ENCODE peak calls at places on chromosome X, in five cellular contexts. Y is H1, B is mesenchymal stem cell, Z is neuronal stem cell, K is trophoblast cell. L is an unnamed sample.

GRCh38 chrX:125713633-125714032 is 394.0 kb downstream of the TEX13C start:
- DNase-seq in Z (no peak), B (no peak), K (no peak), Y (no peak), L (no peak)

GRCh38 chrX:21747523-21747922 is 10.4 kb downstream of the SMPX start:
- DNase-seq in Z (no peak), B (no peak), K (no peak), Y (no peak), L (no peak)

GRCh38 chrX:82196866-82197265 is 995.0 kb downstream of the SH3BGRL start:
- DNase-seq in K (peak; percentile 59), Y (no peak), B (no peak), Z (no peak), L (no peak)

GRCh38 chrX:21638311-21638710 is 19.8 kb downstream of the KLHL34 start:
- DNase-seq in B (peak; percentile 1), K (peak; percentile 25), Y (no peak), Z (no peak), L (no peak)

GRCh38 chrX:118207831-118208453 is 91.3 kb upstream of the KLHL13 start:
- DNase-seq in B (no peak), Z (no peak), K (no peak), Y (no peak), L (no peak)

GRCh38 chrX:63922221-63922620 is 137.2 kb upstream of the ARHGEF9 start:
- DNase-seq in B (no peak), Y (no peak), Z (no peak), K (peak; percentile 60), L (no peak)

GRCh38 chrX:83469551-83469950 is 38.5 kb upstream of the POU3F4 start:
- DNase-seq in K (peak; percentile 50), B (no peak), Y (no peak), Z (no peak), L (peak; percentile 38)

GRCh38 chrX:48966796-48967579 is 4.7 kb downstream of the KCND1 start:
- DNase-seq in Z (no peak), B (peak; percentile 33), K (no peak), Y (no peak), L (no peak)

GRCh38 chrX:51894697-51895336 is 1.4 kb downstream of the MAGED1 start:
- DNase-seq in Z (no peak), B (peak; percentile 27), Y (no peak), K (no peak), L (no peak)

GRCh38 chrX:107547621-107548020 is 80.7 kb upstream of the PRPS1 start:
- DNase-seq in Z (no peak), B (no peak), K (no peak), Y (no peak), L (no peak)

GRCh38 chrX:149151805-149152757 is 353.0 kb downstream of the IDS start:
- DNase-seq in Y (no peak), K (peak; percentile 42), B (peak; percentile 71), Z (no peak), L (no peak)

GRCh38 chrX:65971151-65971550 is 68.7 kb downstream of the VSIG4 start:
- DNase-seq in Y (no peak), K (no peak), Z (no peak), B (no peak), L (peak; percentile 31)

GRCh38 chrX:47644557-47645091 is 5.7 kb downstream of the ELK1 start:
- DNase-seq in K (peak; percentile 21), B (peak; percentile 64), Y (no peak), Z (no peak), L (peak; percentile 54)

GRCh38 chrX:47143894-47144625 is 442 bp downstream of the NDUFB11 start:
- DNase-seq in Z (no peak), Y (no peak), K (no peak), B (peak; percentile 61), L (no peak)

GRCh38 chrX:21150208-21150607 is 224.0 kb upstream of the CNKSR2 start:
- DNase-seq in B (no peak), Y (no peak), K (no peak), Z (no peak), L (no peak)

GRCh38 chrX:106615041-106615440 is 3.3 kb downstream of the RADX start:
- DNase-seq in Z (no peak), K (no peak), Y (no peak), B (peak; percentile 4), L (no peak)

GRCh38 chrX:155334486-155335316 is at the start of gene CLIC2:
- DNase-seq in B (peak; percentile 67), Y (no peak), K (peak; percentile 14), Z (no peak), L (no peak)

GRCh38 chrX:154800508-154801207 is 4.6 kb downstream of the MPP1 start:
- DNase-seq in Y (no peak), K (no peak), B (no peak), Z (no peak), L (no peak)

GRCh38 chrX:25389276-25389675 is 373.5 kb upstream of the ARX start:
- DNase-seq in Z (no peak), K (no peak), Y (no peak), B (no peak), L (no peak)

GRCh38 chrX:12210196-12210815 is 72.0 kb downstream of the FRMPD4 start:
- DNase-seq in Y (no peak), Z (no peak), B (peak; percentile 32), K (no peak), L (no peak)

GRCh38 chrX:96682516-96682915 is 2.1 kb upstream of the DIAPH2 start:
- DNase-seq in B (no peak), K (no peak), Y (no peak), Z (no peak), L (no peak)

GRCh38 chrX:153445856-153446635 is at the start of gene TREX2:
- DNase-seq in B (no peak), Z (no peak), K (peak; percentile 16), Y (no peak), L (no peak)

GRCh38 chrX:2469196-2469685 is 31.5 kb downstream of the DHRSX start:
- DNase-seq in Y (no peak), Z (no peak), B (no peak), K (no peak), L (no peak)

GRCh38 chrX:2471641-2472040 is 29.1 kb downstream of the DHRSX start:
- DNase-seq in B (no peak), Y (no peak), Z (no peak), K (no peak), L (no peak)

GRCh38 chrX:2464677-2465166 is 36.1 kb downstream of the DHRSX start:
- DNase-seq in Z (no peak), Y (no peak), K (peak; percentile 36), B (no peak), L (peak; percentile 54)

GRCh38 chrX:2466876-2467656 is 33.7 kb downstream of the DHRSX start:
- DNase-seq in Z (no peak), B (no peak), Y (no peak), K (no peak), L (no peak)

GRCh38 chrX:2468406-2469195 is 32.2 kb downstream of the DHRSX start:
- DNase-seq in B (no peak), Z (no peak), K (no peak), Y (no peak), L (no peak)
- H3K79me1 ChIP-seq in B (peaks cover 30% of the 10 kb centered on the region), Z (peaks cover 9% of the 10 kb centered on the region), K (no peaks in the 10 kb centered on the region), Y (peaks cover 14% of the 10 kb centered on the region), L (peaks cover 10% of the 10 kb centered on the region)

GRCh38 chrX:134020910-134021309 is 35.5 kb upstream of the GPC3 start:
- DNase-seq in Y (no peak), K (peak; percentile 46), B (no peak), Z (no peak), L (no peak)
- H2BK12ac ChIP-seq in Y (no peak overlapping the region), K (no peak overlapping the region), B (no peak overlapping the region), Z (no peak overlapping the region), L (no peak overlapping the region)

GRCh38 chrX:17706676-17707075 is 30.6 kb upstream of the SCML1 start:
- DNase-seq in Z (no peak), Y (no peak), K (peak; percentile 78), B (peak; percentile 72), L (no peak)
- H3K79me1 ChIP-seq in Z (no peaks in the 10 kb centered on the region), Y (no peaks in the 10 kb centered on the region), K (no peaks in the 10 kb centered on the region), B (peaks cover 5% of the 10 kb centered on the region), L (no peaks in the 10 kb centered on the region)

GRCh38 chrX:103864886-103865534 is 33.0 kb upstream of the RAB9B start:
- DNase-seq in K (no peak), Y (no peak), B (peak; percentile 74), Z (no peak), L (no peak)
- H2BK12ac ChIP-seq in K (no peak overlapping the region), Y (no peak overlapping the region), B (no peak overlapping the region), Z (no peak overlapping the region), L (no peak overlapping the region)

DNA sequence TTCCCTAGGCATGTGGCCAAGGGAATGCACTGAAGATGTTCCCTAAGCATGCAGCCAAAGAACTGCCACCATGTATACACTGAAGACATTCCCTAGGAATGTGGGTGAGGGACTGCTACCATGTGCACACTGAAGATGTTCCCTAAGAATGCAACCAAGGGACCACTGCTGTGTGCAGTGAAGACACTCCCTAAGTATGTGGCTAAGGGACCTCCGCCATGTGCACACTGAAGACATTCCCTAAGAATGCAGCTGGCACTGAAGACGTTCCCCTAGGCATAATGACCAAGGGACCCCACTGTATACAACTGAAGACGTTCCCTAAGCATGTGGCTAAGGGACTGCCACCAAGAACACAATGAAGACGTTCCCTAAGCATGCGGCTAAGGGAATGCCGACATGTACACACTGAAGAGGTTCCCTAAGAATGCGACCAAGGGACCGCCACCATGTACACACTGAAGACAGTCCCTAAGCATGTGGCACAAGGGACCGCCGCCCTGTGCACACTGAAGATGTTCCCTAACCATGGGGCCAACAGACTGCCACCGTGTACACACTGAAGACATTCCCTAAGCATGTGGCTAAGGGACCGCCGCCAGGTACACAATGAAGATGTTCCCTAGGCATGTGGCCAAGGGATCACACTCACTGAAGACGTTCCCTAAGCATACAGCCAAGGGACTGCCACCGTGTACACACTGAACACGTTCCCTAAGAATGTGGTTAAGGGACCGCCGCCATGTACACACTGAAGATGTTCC is 25.6 kb downstream of the DHRSX start:
- DNase-seq in Y (no peak), K (no peak), B (no peak), Z (no peak), L (no peak)
- H3K79me1 ChIP-seq in Y (peaks cover 30% of the 10 kb centered on the region), K (no peaks in the 10 kb centered on the region), B (peaks cover 42% of the 10 kb centered on the region), Z (peaks cover 27% of the 10 kb centered on the region), L (peaks cover 3% of the 10 kb centered on the region)

DNA sequence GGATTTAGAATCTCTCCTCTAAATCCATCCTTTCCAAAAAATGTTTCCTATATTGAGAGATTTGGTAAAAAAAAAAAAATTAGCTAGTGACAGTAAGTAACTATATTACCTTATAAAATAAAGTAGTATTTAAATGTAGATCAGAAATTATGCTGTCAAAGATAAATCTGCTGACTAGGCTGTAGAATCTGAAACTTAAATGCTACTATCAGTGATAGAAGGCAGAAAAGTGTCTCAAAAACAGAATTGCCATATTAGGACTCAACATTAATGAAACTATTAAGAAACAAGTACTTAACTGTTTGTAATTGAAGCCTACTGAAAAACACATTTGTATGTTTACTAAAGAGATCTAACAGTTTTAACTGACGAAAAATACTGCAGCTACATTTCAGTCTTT is 8.3 kb downstream of the TAF9B start:
- DNase-seq in B (no peak), K (no peak), Z (no peak), Y (no peak), L (no peak)
- H2BK12ac ChIP-seq in B (no peak overlapping the region), K (no peak overlapping the region), Z (no peak overlapping the region), Y (no peak overlapping the region), L (no peak overlapping the region)